ENCODE peak calls at places on chromosomes 16 and 17, in eight cellular contexts. One of them, this sample, is unnamed.

GRCh38 chr17:79633937-79634813 is 23.3 kb upstream of the RBFOX3 start:
- DNase-seq in stomach: peak; percentile 19
- DNase-seq in A549: no peak
- DNase-seq in AG10803: no peak
- DNase-seq in transverse colon: peak; percentile 3
- DNase-seq in SK-N-SH: peak; percentile 18
- DNase-seq in adipocyte: no peak
- DNase-seq in fibroblast of pulmonary artery: no peak
- DNase-seq in this sample: no peak

GRCh38 chr17:2705263-2705662 is 6.3 kb downstream of the CLUH start:
- DNase-seq in SK-N-SH: no peak
- DNase-seq in transverse colon: no peak
- DNase-seq in AG10803: no peak
- DNase-seq in adipocyte: no peak
- DNase-seq in fibroblast of pulmonary artery: peak; percentile 45
- DNase-seq in A549: no peak
- DNase-seq in stomach: no peak
- DNase-seq in this sample: no peak

GRCh38 chr17:73747221-73748002 is 103.2 kb upstream of the SDK2 start:
- DNase-seq in AG10803: no peak
- DNase-seq in transverse colon: no peak
- DNase-seq in SK-N-SH: no peak
- DNase-seq in A549: no peak
- DNase-seq in stomach: peak; percentile 58
- DNase-seq in adipocyte: no peak
- DNase-seq in fibroblast of pulmonary artery: no peak
- DNase-seq in this sample: no peak

GRCh38 chr16:10828851-10829331 is 10.3 kb upstream of the TVP23A start:
- DNase-seq in fibroblast of pulmonary artery: peak; percentile 97
- DNase-seq in SK-N-SH: peak; percentile 82
- DNase-seq in stomach: peak; percentile 97
- DNase-seq in AG10803: peak; percentile 89
- DNase-seq in A549: no peak
- DNase-seq in adipocyte: peak; percentile 85
- DNase-seq in transverse colon: peak; percentile 86
- DNase-seq in this sample: no peak

GRCh38 chr17:9729034-9729650 is 62.2 kb downstream of the DHRS7C start:
- DNase-seq in stomach: no peak
- DNase-seq in A549: peak; percentile 83
- DNase-seq in adipocyte: peak; percentile 70
- DNase-seq in transverse colon: no peak
- DNase-seq in SK-N-SH: peak; percentile 63
- DNase-seq in AG10803: peak; percentile 58
- DNase-seq in fibroblast of pulmonary artery: peak; percentile 60
- DNase-seq in this sample: no peak

GRCh38 chr17:60971515-60972369 is 294.1 kb downstream of the BCAS3 start:
- DNase-seq in stomach: peak; percentile 40
- DNase-seq in fibroblast of pulmonary artery: peak; percentile 71
- DNase-seq in adipocyte: peak; percentile 84
- DNase-seq in AG10803: peak; percentile 48
- DNase-seq in SK-N-SH: peak; percentile 71
- DNase-seq in A549: peak; percentile 37
- DNase-seq in transverse colon: peak; percentile 28
- DNase-seq in this sample: peak; percentile 16

GRCh38 chr16:21708533-21709115 is 44.9 kb downstream of the OTOA start:
- DNase-seq in AG10803: peak; percentile 61
- DNase-seq in stomach: peak; percentile 83
- DNase-seq in adipocyte: peak; percentile 92
- DNase-seq in SK-N-SH: peak; percentile 65
- DNase-seq in transverse colon: peak; percentile 85
- DNase-seq in fibroblast of pulmonary artery: peak; percentile 78
- DNase-seq in A549: peak; percentile 73
- DNase-seq in this sample: peak; percentile 73

GRCh38 chr17:72563952-72564351 is 443.1 kb downstream of the SOX9 start:
- DNase-seq in A549: no peak
- DNase-seq in fibroblast of pulmonary artery: no peak
- DNase-seq in stomach: no peak
- DNase-seq in AG10803: no peak
- DNase-seq in adipocyte: no peak
- DNase-seq in SK-N-SH: no peak
- DNase-seq in transverse colon: no peak
- DNase-seq in this sample: no peak

GRCh38 chr17:68576811-68577551 is 24.2 kb downstream of the FAM20A start:
- DNase-seq in fibroblast of pulmonary artery: peak; percentile 76
- DNase-seq in adipocyte: peak; percentile 75
- DNase-seq in A549: no peak
- DNase-seq in stomach: no peak
- DNase-seq in SK-N-SH: no peak
- DNase-seq in AG10803: peak; percentile 91
- DNase-seq in transverse colon: no peak
- DNase-seq in this sample: no peak

GRCh38 chr16:66903544-66904427 is 14.9 kb downstream of the CDH16 start:
- DNase-seq in adipocyte: no peak
- DNase-seq in stomach: peak; percentile 50
- DNase-seq in transverse colon: no peak
- DNase-seq in fibroblast of pulmonary artery: no peak
- DNase-seq in SK-N-SH: peak; percentile 14
- DNase-seq in AG10803: no peak
- DNase-seq in A549: peak; percentile 2
- DNase-seq in this sample: no peak

GRCh38 chr16:67842509-67843342 is 606 bp downstream of the THAP11 start:
- DNase-seq in fibroblast of pulmonary artery: peak; percentile 56
- DNase-seq in AG10803: peak; percentile 45
- DNase-seq in adipocyte: peak; percentile 67
- DNase-seq in stomach: peak; percentile 49
- DNase-seq in SK-N-SH: peak; percentile 73
- DNase-seq in A549: no peak
- DNase-seq in transverse colon: peak; percentile 60
- DNase-seq in this sample: peak; percentile 50

GRCh38 chr16:3696425-3697218 is 20.7 kb downstream of the TRAP1 start:
- DNase-seq in AG10803: peak; percentile 56
- DNase-seq in stomach: peak; percentile 34
- DNase-seq in A549: no peak
- DNase-seq in transverse colon: no peak
- DNase-seq in adipocyte: peak; percentile 80
- DNase-seq in fibroblast of pulmonary artery: peak; percentile 86
- DNase-seq in SK-N-SH: no peak
- DNase-seq in this sample: no peak

GRCh38 chr16:21224800-21225199 is 8.7 kb upstream of the ANKS4B start:
- DNase-seq in AG10803: no peak
- DNase-seq in adipocyte: no peak
- DNase-seq in stomach: no peak
- DNase-seq in transverse colon: no peak
- DNase-seq in fibroblast of pulmonary artery: no peak
- DNase-seq in SK-N-SH: no peak
- DNase-seq in A549: no peak
- DNase-seq in this sample: no peak

GRCh38 chr16:11354733-11355574 is 9.7 kb downstream of the RMI2 start:
- DNase-seq in fibroblast of pulmonary artery: no peak
- DNase-seq in A549: no peak
- DNase-seq in SK-N-SH: no peak
- DNase-seq in AG10803: peak; percentile 40
- DNase-seq in adipocyte: peak; percentile 70
- DNase-seq in stomach: no peak
- DNase-seq in transverse colon: peak; percentile 28
- DNase-seq in this sample: peak; percentile 84

GRCh38 chr17:51352798-51353197 is 92.5 kb downstream of the UTP18 start:
- DNase-seq in A549: no peak
- DNase-seq in SK-N-SH: no peak
- DNase-seq in stomach: no peak
- DNase-seq in adipocyte: no peak
- DNase-seq in AG10803: no peak
- DNase-seq in fibroblast of pulmonary artery: no peak
- DNase-seq in transverse colon: no peak
- DNase-seq in this sample: no peak

GRCh38 chr16:85418978-85419491 is 194.1 kb upstream of the GSE1 start:
- DNase-seq in stomach: no peak
- DNase-seq in transverse colon: peak; percentile 7
- DNase-seq in A549: no peak
- DNase-seq in AG10803: no peak
- DNase-seq in SK-N-SH: no peak
- DNase-seq in adipocyte: no peak
- DNase-seq in fibroblast of pulmonary artery: no peak
- DNase-seq in this sample: no peak

GRCh38 chr16:5030251-5030870 is 3.4 kb downstream of the NAGPA start:
- DNase-seq in AG10803: no peak
- DNase-seq in SK-N-SH: no peak
- DNase-seq in fibroblast of pulmonary artery: no peak
- DNase-seq in transverse colon: no peak
- DNase-seq in stomach: no peak
- DNase-seq in adipocyte: no peak
- DNase-seq in A549: no peak
- DNase-seq in this sample: no peak

GRCh38 chr16:81560979-81561657 is 116.5 kb downstream of the CMIP start:
- DNase-seq in stomach: no peak
- DNase-seq in AG10803: no peak
- DNase-seq in fibroblast of pulmonary artery: no peak
- DNase-seq in adipocyte: no peak
- DNase-seq in transverse colon: no peak
- DNase-seq in SK-N-SH: no peak
- DNase-seq in A549: no peak
- DNase-seq in this sample: no peak

GRCh38 chr16:83501481-83501880 is 306.3 kb upstream of the HSBP1 start:
- DNase-seq in fibroblast of pulmonary artery: no peak
- DNase-seq in A549: no peak
- DNase-seq in adipocyte: no peak
- DNase-seq in AG10803: no peak
- DNase-seq in stomach: no peak
- DNase-seq in transverse colon: no peak
- DNase-seq in SK-N-SH: no peak
- DNase-seq in this sample: no peak

GRCh38 chr16:53717577-53717976 is 13.6 kb downstream of the FTO start:
- DNase-seq in transverse colon: no peak
- DNase-seq in adipocyte: no peak
- DNase-seq in AG10803: no peak
- DNase-seq in stomach: no peak
- DNase-seq in fibroblast of pulmonary artery: no peak
- DNase-seq in A549: no peak
- DNase-seq in SK-N-SH: no peak
- DNase-seq in this sample: no peak

GRCh38 chr16:56102159-56102798 is 89.0 kb upstream of the GNAO1 start:
- DNase-seq in stomach: no peak
- DNase-seq in fibroblast of pulmonary artery: peak; percentile 6
- DNase-seq in SK-N-SH: peak; percentile 80
- DNase-seq in A549: no peak
- DNase-seq in AG10803: peak; percentile 3
- DNase-seq in adipocyte: no peak
- DNase-seq in transverse colon: peak; percentile 12
- DNase-seq in this sample: no peak
- H3K4me3 ChIP-seq in stomach: no peak overlapping the region
- H3K4me3 ChIP-seq in fibroblast of pulmonary artery: no peak overlapping the region
- H3K4me3 ChIP-seq in SK-N-SH: peak overlapping the region; percentile 29
- H3K4me3 ChIP-seq in A549: no peak overlapping the region
- H3K4me3 ChIP-seq in AG10803: no peak overlapping the region
- H3K4me3 ChIP-seq in adipocyte: peak overlapping the region; percentile 67
- H3K4me3 ChIP-seq in transverse colon: no peak overlapping the region
- H3K4me3 ChIP-seq in this sample: no peak overlapping the region

GRCh38 chr17:47368262-47368661 is 44.5 kb downstream of the EFCAB13 start:
- DNase-seq in fibroblast of pulmonary artery: no peak
- DNase-seq in A549: no peak
- DNase-seq in stomach: no peak
- DNase-seq in SK-N-SH: no peak
- DNase-seq in adipocyte: no peak
- DNase-seq in AG10803: no peak
- DNase-seq in transverse colon: no peak
- DNase-seq in this sample: no peak

GRCh38 chr17:47363171-47363570 is 39.4 kb downstream of the EFCAB13 start:
- DNase-seq in AG10803: no peak
- DNase-seq in adipocyte: no peak
- DNase-seq in transverse colon: no peak
- DNase-seq in stomach: no peak
- DNase-seq in SK-N-SH: no peak
- DNase-seq in fibroblast of pulmonary artery: no peak
- DNase-seq in A549: no peak
- DNase-seq in this sample: no peak

GRCh38 chr17:47373002-47373401 is 49.2 kb downstream of the EFCAB13 start:
- DNase-seq in adipocyte: no peak
- DNase-seq in stomach: no peak
- DNase-seq in AG10803: no peak
- DNase-seq in fibroblast of pulmonary artery: no peak
- DNase-seq in SK-N-SH: no peak
- DNase-seq in A549: no peak
- DNase-seq in transverse colon: no peak
- DNase-seq in this sample: no peak

DNA sequence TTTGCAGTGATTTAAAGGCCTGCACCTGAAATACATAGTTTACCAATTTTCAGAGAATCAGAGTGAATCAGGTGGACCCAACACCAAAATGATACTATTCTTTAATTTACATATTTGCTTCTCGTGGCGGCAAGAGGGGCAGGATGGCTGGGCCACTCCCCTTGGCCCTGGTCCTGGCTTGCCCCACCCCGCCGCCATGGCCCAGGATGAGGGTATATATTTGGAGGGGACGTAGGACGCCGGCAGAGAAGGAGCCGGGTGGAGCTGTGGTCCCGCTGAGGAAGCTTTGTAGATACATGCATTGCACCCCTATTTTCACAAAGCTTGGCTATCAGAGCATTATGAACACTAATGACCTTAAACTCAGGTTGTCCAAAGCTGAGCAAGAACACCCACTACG is 43.5 kb downstream of the EFCAB13 start:
- DNase-seq in AG10803: no peak
- DNase-seq in SK-N-SH: no peak
- DNase-seq in stomach: no peak
- DNase-seq in A549: no peak
- DNase-seq in transverse colon: no peak
- DNase-seq in adipocyte: no peak
- DNase-seq in fibroblast of pulmonary artery: no peak
- DNase-seq in this sample: no peak
- H3K4me3 ChIP-seq in AG10803: no peak overlapping the region
- H3K4me3 ChIP-seq in SK-N-SH: no peak overlapping the region
- H3K4me3 ChIP-seq in stomach: no peak overlapping the region
- H3K4me3 ChIP-seq in A549: no peak overlapping the region
- H3K4me3 ChIP-seq in transverse colon: no peak overlapping the region
- H3K4me3 ChIP-seq in adipocyte: no peak overlapping the region
- H3K4me3 ChIP-seq in fibroblast of pulmonary artery: no peak overlapping the region
- H3K4me3 ChIP-seq in this sample: no peak overlapping the region

DNA sequence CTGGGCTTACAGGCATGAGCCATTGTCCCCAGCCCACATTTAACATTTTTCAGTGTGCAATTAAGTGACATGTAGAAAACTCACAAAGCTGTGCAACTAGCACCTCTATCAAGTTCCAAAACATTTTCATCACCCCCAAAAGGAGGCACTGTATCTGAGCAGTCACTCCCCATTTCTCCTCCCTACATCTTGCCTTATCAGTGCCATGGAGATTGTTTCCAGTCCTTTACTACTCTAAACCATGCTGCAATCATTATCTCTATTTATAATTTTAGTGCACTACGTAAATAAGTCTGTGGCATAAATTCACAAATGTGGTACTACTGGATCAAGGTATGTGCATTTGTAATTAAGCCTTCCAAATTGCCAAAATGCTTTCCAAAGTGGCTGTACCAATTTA is 7.6 kb downstream of the MRPS23 start:
- DNase-seq in stomach: no peak
- DNase-seq in A549: no peak
- DNase-seq in adipocyte: no peak
- DNase-seq in transverse colon: no peak
- DNase-seq in SK-N-SH: no peak
- DNase-seq in AG10803: no peak
- DNase-seq in fibroblast of pulmonary artery: no peak
- DNase-seq in this sample: no peak
- H3K4me3 ChIP-seq in stomach: no peak overlapping the region
- H3K4me3 ChIP-seq in A549: no peak overlapping the region
- H3K4me3 ChIP-seq in adipocyte: no peak overlapping the region
- H3K4me3 ChIP-seq in transverse colon: no peak overlapping the region
- H3K4me3 ChIP-seq in SK-N-SH: no peak overlapping the region
- H3K4me3 ChIP-seq in AG10803: no peak overlapping the region
- H3K4me3 ChIP-seq in fibroblast of pulmonary artery: no peak overlapping the region
- H3K4me3 ChIP-seq in this sample: no peak overlapping the region

GRCh38 chr16:23561586-23561985 is 4.1 kb downstream of the UBFD1 start:
- DNase-seq in SK-N-SH: no peak
- DNase-seq in adipocyte: no peak
- DNase-seq in stomach: no peak
- DNase-seq in transverse colon: no peak
- DNase-seq in A549: no peak
- DNase-seq in AG10803: no peak
- DNase-seq in fibroblast of pulmonary artery: no peak
- DNase-seq in this sample: no peak
- H3K4me3 ChIP-seq in SK-N-SH: no peak overlapping the region
- H3K4me3 ChIP-seq in adipocyte: no peak overlapping the region
- H3K4me3 ChIP-seq in stomach: no peak overlapping the region
- H3K4me3 ChIP-seq in transverse colon: no peak overlapping the region
- H3K4me3 ChIP-seq in A549: no peak overlapping the region
- H3K4me3 ChIP-seq in AG10803: no peak overlapping the region
- H3K4me3 ChIP-seq in fibroblast of pulmonary artery: no peak overlapping the region
- H3K4me3 ChIP-seq in this sample: no peak overlapping the region